ENCODE peak calls at places on chromosome 1, in ten cellular contexts. R is aorta; A is psoas muscle; I is NCI-H1092 treated with DMSO at 0.1 percent for 48 hours; G is dermis microvascular lymphatic vessel endothelial cell; X is stimulated activated CD4-positive, alpha-beta T cell treated with anti-CD3 and anti-CD28 coated beads, TNF-alpha, amount 100 ng/mL, for 48 hours; Y is naive thymus-derived CD8-positive, alpha-beta T cell; C is hepatocyte; H is pancreas; T is Kasumi-1. S is an unnamed sample.

GRCh38 chr1:117389284-117389683 is 22.0 kb downstream of the MAN1A2 start:
- DNase-seq in R (no peak), A (no peak), I (no peak), G (no peak), X (no peak), Y (no peak), C (no peak), H (no peak), T (no peak), S (no peak)

GRCh38 chr1:3352952-3353331 is 101.5 kb upstream of the ARHGEF16 start:
- DNase-seq in R (peak; percentile 85), A (no peak), I (no peak), G (no peak), X (no peak), Y (no peak), C (peak; percentile 55), H (peak; percentile 57), T (no peak), S (peak; percentile 88)

GRCh38 chr1:25556791-25557476 is 13.5 kb downstream of the LDLRAP1 start:
- DNase-seq in R (no peak), A (peak; percentile 47), I (no peak), G (no peak), X (no peak), Y (peak; percentile 72), C (no peak), H (no peak), T (peak; percentile 66), S (no peak)

GRCh38 chr1:33338495-33339211 is 17.8 kb upstream of the A3GALT2 start:
- DNase-seq in R (peak; percentile 62), A (peak; percentile 76), I (no peak), G (peak; percentile 75), X (no peak), Y (no peak), C (peak; percentile 71), H (peak; percentile 64), T (peak; percentile 59), S (peak; percentile 44)

GRCh38 chr1:212072047-212072446 is 36.5 kb downstream of the DTL start:
- DNase-seq in R (no peak), A (no peak), I (no peak), G (no peak), X (no peak), Y (no peak), C (no peak), H (no peak), T (no peak), S (no peak)

GRCh38 chr1:67970088-67970487 is 80.3 kb downstream of the DIRAS3 start:
- DNase-seq in R (no peak), A (no peak), I (no peak), G (peak; percentile 80), X (no peak), Y (no peak), C (no peak), H (no peak), T (no peak), S (no peak)

GRCh38 chr1:226691257-226691656 is 47.8 kb downstream of the ITPKB start:
- DNase-seq in R (no peak), A (no peak), I (no peak), G (peak; percentile 59), X (no peak), Y (peak; percentile 73), C (no peak), H (no peak), T (no peak), S (no peak)

GRCh38 chr1:151975311-151976014 is 18.2 kb downstream of the S100A10 start:
- DNase-seq in R (no peak), A (no peak), I (no peak), G (no peak), X (no peak), Y (no peak), C (peak; percentile 55), H (no peak), T (no peak), S (no peak)

GRCh38 chr1:183735069-183735860 is 69.7 kb upstream of the RGL1 start:
- DNase-seq in R (no peak), A (no peak), I (no peak), G (no peak), X (no peak), Y (no peak), C (no peak), H (no peak), T (no peak), S (no peak)

GRCh38 chr1:196271212-196271947 is 336.9 kb downstream of the KCNT2 start:
- DNase-seq in R (no peak), A (no peak), I (no peak), G (no peak), X (no peak), Y (no peak), C (no peak), H (no peak), T (no peak), S (no peak)

GRCh38 chr1:29648026-29648425 is 411.7 kb downstream of the PTPRU start:
- DNase-seq in R (no peak), A (no peak), I (no peak), G (no peak), X (no peak), Y (no peak), C (no peak), H (no peak), T (no peak), S (no peak)

GRCh38 chr1:46616277-46617107 is at the start of gene MOB3C:
- DNase-seq in R (peak; percentile 92), A (peak; percentile 93), I (no peak), G (peak; percentile 82), X (peak; percentile 63), Y (peak; percentile 64), C (peak; percentile 84), H (peak; percentile 75), T (peak; percentile 45), S (peak; percentile 84)

GRCh38 chr1:51237714-51238403 is 1.8 kb downstream of the RNF11 start:
- DNase-seq in R (no peak), A (no peak), I (peak; percentile 15), G (peak; percentile 55), X (no peak), Y (no peak), C (peak; percentile 30), H (no peak), T (no peak), S (no peak)

GRCh38 chr1:32509939-32510338 is 29.3 kb upstream of the ZBTB8A start:
- DNase-seq in R (no peak), A (no peak), I (no peak), G (no peak), X (no peak), Y (no peak), C (no peak), H (no peak), T (no peak), S (no peak)

GRCh38 chr1:151716771-151717631 is at the start of gene CELF3:
- DNase-seq in R (no peak), A (no peak), I (peak; percentile 98), G (peak; percentile 3), X (no peak), Y (peak; percentile 48), C (peak; percentile 49), H (peak; percentile 22), T (no peak), S (no peak)

GRCh38 chr1:63368131-63368530 is 704 bp downstream of the ALG6 start:
- DNase-seq in R (no peak), A (no peak), I (no peak), G (peak; percentile 5), X (no peak), Y (no peak), C (no peak), H (no peak), T (peak; percentile 45), S (no peak)